ENCODE peak calls at places on chromosome 12, in five cellular contexts. One of them, this sample, is unnamed.

GRCh38 chr12:5168148-5168547 is 124.5 kb downstream of the KCNA5 start:
- DNase-seq in Calu3: no peak
- DNase-seq in body of pancreas: no peak
- DNase-seq in ovary: no peak
- DNase-seq in H9: no peak
- DNase-seq in this sample: no peak

GRCh38 chr12:12586879-12587675 is 24.4 kb upstream of the DUSP16 start:
- DNase-seq in H9: no peak
- DNase-seq in body of pancreas: no peak
- DNase-seq in Calu3: no peak
- DNase-seq in ovary: no peak
- DNase-seq in this sample: no peak

GRCh38 chr12:27504506-27504905 is 19.5 kb upstream of the PPFIBP1 start:
- DNase-seq in body of pancreas: no peak
- DNase-seq in H9: no peak
- DNase-seq in Calu3: no peak
- DNase-seq in ovary: no peak
- DNase-seq in this sample: no peak

GRCh38 chr12:49017764-49018281 is 753 bp downstream of the PRKAG1 start:
- DNase-seq in H9: no peak
- DNase-seq in Calu3: peak
- DNase-seq in ovary: no peak
- DNase-seq in body of pancreas: no peak
- DNase-seq in this sample: peak

GRCh38 chr12:53938276-53939140 is at the start of gene HOXC13:
- DNase-seq in body of pancreas: peak
- DNase-seq in H9: peak
- DNase-seq in ovary: peak
- DNase-seq in Calu3: peak
- DNase-seq in this sample: peak

GRCh38 chr12:31647106-31647505 is 12.4 kb upstream of the ETFBKMT start:
- DNase-seq in ovary: no peak
- DNase-seq in body of pancreas: no peak
- DNase-seq in Calu3: no peak
- DNase-seq in H9: no peak
- DNase-seq in this sample: peak

GRCh38 chr12:79128956-79129355 is 264.4 kb downstream of the SYT1 start:
- DNase-seq in ovary: no peak
- DNase-seq in H9: no peak
- DNase-seq in Calu3: no peak
- DNase-seq in body of pancreas: no peak
- DNase-seq in this sample: no peak

GRCh38 chr12:57280234-57281062 is 29.5 kb upstream of the STAC3 start:
- DNase-seq in Calu3: peak
- DNase-seq in H9: peak
- DNase-seq in body of pancreas: peak
- DNase-seq in ovary: no peak
- DNase-seq in this sample: peak

GRCh38 chr12:128467882-128468281 is 200.9 kb downstream of the TMEM132C start:
- DNase-seq in ovary: no peak
- DNase-seq in body of pancreas: no peak
- DNase-seq in H9: no peak
- DNase-seq in Calu3: no peak
- DNase-seq in this sample: no peak

GRCh38 chr12:26855337-26856089 is 22.5 kb upstream of the ITPR2 start:
- DNase-seq in Calu3: no peak
- DNase-seq in ovary: no peak
- DNase-seq in body of pancreas: no peak
- DNase-seq in H9: no peak
- DNase-seq in this sample: no peak

GRCh38 chr12:69510176-69510827 is 40.1 kb downstream of the FRS2 start:
- DNase-seq in body of pancreas: peak
- DNase-seq in ovary: no peak
- DNase-seq in H9: no peak
- DNase-seq in Calu3: no peak
- DNase-seq in this sample: no peak

GRCh38 chr12:52081263-52081733 is 1.8 kb downstream of the SMIM41 start:
- DNase-seq in body of pancreas: no peak
- DNase-seq in Calu3: no peak
- DNase-seq in H9: no peak
- DNase-seq in ovary: peak
- DNase-seq in this sample: no peak

GRCh38 chr12:51087818-51088217 is 4.4 kb upstream of the CSRNP2 start:
- DNase-seq in Calu3: no peak
- DNase-seq in H9: no peak
- DNase-seq in ovary: no peak
- DNase-seq in body of pancreas: no peak
- DNase-seq in this sample: no peak

GRCh38 chr12:57783466-57783801 is 847 bp downstream of the TSFM start:
- DNase-seq in Calu3: no peak
- DNase-seq in ovary: no peak
- DNase-seq in body of pancreas: no peak
- DNase-seq in H9: no peak
- DNase-seq in this sample: no peak

GRCh38 chr12:34393086-34393820 is 371.0 kb downstream of the ALG10 start:
- DNase-seq in Calu3: no peak
- DNase-seq in ovary: peak
- DNase-seq in body of pancreas: no peak
- DNase-seq in H9: peak
- DNase-seq in this sample: no peak

GRCh38 chr12:79935624-79936040 is 735 bp upstream of the PPP1R12A start:
- DNase-seq in body of pancreas: no peak
- DNase-seq in Calu3: peak
- DNase-seq in ovary: no peak
- DNase-seq in H9: no peak
- DNase-seq in this sample: no peak

GRCh38 chr12:26823391-26823790 is 9.6 kb downstream of the ITPR2 start:
- DNase-seq in ovary: no peak
- DNase-seq in H9: no peak
- DNase-seq in Calu3: no peak
- DNase-seq in body of pancreas: no peak
- DNase-seq in this sample: peak

GRCh38 chr12:112798019-112798760 is 6.6 kb downstream of the RPH3A start:
- DNase-seq in ovary: no peak
- DNase-seq in H9: no peak
- DNase-seq in body of pancreas: no peak
- DNase-seq in Calu3: no peak
- DNase-seq in this sample: no peak

GRCh38 chr12:18942669-18943068 is 186.9 kb upstream of the PLEKHA5 start:
- DNase-seq in body of pancreas: no peak
- DNase-seq in ovary: no peak
- DNase-seq in Calu3: no peak
- DNase-seq in H9: no peak
- DNase-seq in this sample: no peak

GRCh38 chr12:52646613-52647012 is 5.4 kb downstream of the KRT2 start:
- DNase-seq in H9: peak
- DNase-seq in body of pancreas: no peak
- DNase-seq in Calu3: no peak
- DNase-seq in ovary: no peak
- DNase-seq in this sample: no peak

GRCh38 chr12:116257213-116257612 is 20.3 kb downstream of the MED13L start:
- DNase-seq in Calu3: no peak
- DNase-seq in H9: no peak
- DNase-seq in body of pancreas: peak
- DNase-seq in ovary: no peak
- DNase-seq in this sample: peak

GRCh38 chr12:66014818-66015217 is 115.7 kb downstream of the LLPH start:
- DNase-seq in body of pancreas: no peak
- DNase-seq in H9: no peak
- DNase-seq in Calu3: no peak
- DNase-seq in ovary: no peak
- DNase-seq in this sample: peak

GRCh38 chr12:116370004-116370404 is 92.5 kb upstream of the MED13L start:
- DNase-seq in Calu3: no peak
- DNase-seq in body of pancreas: no peak
- DNase-seq in H9: no peak
- DNase-seq in ovary: no peak
- DNase-seq in this sample: no peak

GRCh38 chr12:75825686-75826085 is 205.9 kb downstream of the PHLDA1 start:
- DNase-seq in body of pancreas: no peak
- DNase-seq in H9: no peak
- DNase-seq in ovary: no peak
- DNase-seq in Calu3: peak
- DNase-seq in this sample: peak

GRCh38 chr12:53122961-53123468 is 19.7 kb downstream of the SOAT2 start:
- DNase-seq in Calu3: no peak
- DNase-seq in body of pancreas: no peak
- DNase-seq in ovary: no peak
- DNase-seq in H9: no peak
- DNase-seq in this sample: no peak

DNA sequence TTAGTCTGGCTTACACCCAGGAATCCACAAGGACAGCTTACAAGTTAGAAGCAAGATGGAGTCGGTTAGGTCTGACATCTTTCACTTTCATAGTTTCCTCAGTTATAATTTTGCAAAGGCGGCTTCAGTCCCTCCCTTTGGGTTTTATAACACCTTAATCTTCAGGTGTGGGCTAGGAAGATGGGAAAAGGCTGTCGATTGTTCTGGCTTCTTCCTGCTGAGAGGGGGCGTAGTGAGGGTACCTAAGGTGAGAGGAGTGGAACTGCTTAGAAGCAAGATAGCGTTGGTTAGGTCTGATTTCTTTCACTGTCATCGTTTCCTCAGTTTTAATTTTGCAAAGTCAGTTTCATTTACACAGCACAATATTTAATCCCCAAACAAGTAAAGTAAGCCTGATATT is 10.1 kb downstream of the A2ML1 start:
- DNase-seq in ovary: no peak
- DNase-seq in Calu3: no peak
- DNase-seq in body of pancreas: no peak
- DNase-seq in H9: no peak
- DNase-seq in this sample: no peak
- TF ChIP-seq CTCF in ovary: no peak
- TF ChIP-seq CTCF in Calu3: no peak
- TF ChIP-seq CTCF in body of pancreas: no peak
- TF ChIP-seq CTCF in H9: peak
- TF ChIP-seq CTCF in this sample: no peak

DNA sequence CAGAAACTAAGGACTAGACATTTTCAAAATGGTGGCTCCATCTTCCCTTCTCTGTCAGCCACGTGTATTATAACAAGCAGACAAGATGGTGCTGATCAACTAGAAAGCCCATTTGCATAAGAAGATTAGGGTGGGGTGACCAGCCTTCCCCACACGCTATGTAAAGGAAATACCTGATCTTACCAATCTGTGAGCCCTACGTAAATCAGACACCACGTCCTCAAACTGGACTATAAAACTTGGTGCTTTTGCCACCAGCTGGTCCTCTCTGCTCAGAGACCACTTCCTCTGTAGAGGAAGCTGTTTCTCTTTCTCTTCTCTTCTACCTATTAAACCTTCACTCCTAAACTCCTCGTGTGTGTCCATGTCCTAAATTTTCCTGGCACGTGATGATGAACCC is 101.1 kb upstream of the PLEKHG7 start:
- DNase-seq in body of pancreas: no peak
- DNase-seq in ovary: no peak
- DNase-seq in H9: no peak
- DNase-seq in Calu3: no peak
- DNase-seq in this sample: no peak
- TF ChIP-seq CTCF in body of pancreas: no peak
- TF ChIP-seq CTCF in ovary: no peak
- TF ChIP-seq CTCF in H9: no peak
- TF ChIP-seq CTCF in Calu3: no peak
- TF ChIP-seq CTCF in this sample: no peak

DNA sequence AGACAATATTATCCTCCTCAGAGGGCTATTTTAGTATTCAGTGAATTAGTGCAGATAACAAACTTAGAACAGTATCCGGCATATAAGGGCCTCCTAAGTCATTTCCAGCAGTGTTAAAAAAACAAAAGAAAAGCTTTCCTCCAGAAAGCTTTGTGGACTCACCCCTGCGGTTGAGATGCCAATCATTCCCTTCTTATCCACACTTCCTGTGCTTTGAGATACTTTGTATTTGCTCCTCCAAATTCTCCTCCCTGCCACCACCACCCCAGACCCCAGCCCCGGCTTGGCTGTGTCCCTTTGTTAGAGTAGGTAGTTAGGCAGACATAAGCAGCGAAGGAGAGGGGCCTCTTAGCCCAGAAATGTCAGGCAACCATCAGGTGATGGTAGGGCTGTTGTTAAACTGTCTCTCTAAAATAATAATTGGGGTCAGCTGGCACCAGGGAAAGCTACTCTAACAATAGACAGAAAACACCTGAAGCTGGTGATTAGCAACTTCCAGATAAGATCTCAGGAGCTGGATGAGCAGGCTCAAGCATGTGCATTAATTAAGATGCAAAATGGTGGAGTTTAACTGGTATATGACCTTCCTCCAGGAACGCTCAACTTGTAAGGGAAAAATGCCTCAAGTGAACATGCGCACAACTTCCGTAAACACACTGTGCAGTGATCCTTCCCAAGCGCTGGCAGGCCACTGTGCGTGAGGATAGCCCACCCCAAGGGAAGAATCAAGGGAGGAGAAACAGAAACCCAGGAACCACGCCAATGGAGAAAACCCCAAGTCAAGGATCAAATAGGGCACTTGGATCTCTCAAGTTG is 152.1 kb upstream of the EEA1 start:
- DNase-seq in Calu3: no peak
- DNase-seq in H9: peak
- DNase-seq in body of pancreas: no peak
- DNase-seq in ovary: no peak
- DNase-seq in this sample: no peak
- TF ChIP-seq CTCF in Calu3: no peak
- TF ChIP-seq CTCF in H9: no peak
- TF ChIP-seq CTCF in body of pancreas: no peak
- TF ChIP-seq CTCF in ovary: no peak
- TF ChIP-seq CTCF in this sample: no peak

GRCh38 chr12:6306599-6307220 is 3.8 kb upstream of the PLEKHG6 start:
- DNase-seq in ovary: no peak
- DNase-seq in Calu3: no peak
- DNase-seq in H9: no peak
- DNase-seq in body of pancreas: no peak
- DNase-seq in this sample: no peak

GRCh38 chr12:6302621-6303020 is 7.9 kb upstream of the PLEKHG6 start:
- DNase-seq in ovary: no peak
- DNase-seq in body of pancreas: no peak
- DNase-seq in H9: no peak
- DNase-seq in Calu3: no peak
- DNase-seq in this sample: no peak

GRCh38 chr12:6306151-6306550 is 4.3 kb upstream of the PLEKHG6 start:
- DNase-seq in H9: no peak
- DNase-seq in body of pancreas: no peak
- DNase-seq in ovary: no peak
- DNase-seq in Calu3: no peak
- DNase-seq in this sample: no peak

GRCh38 chr12:6301721-6302120 is 8.8 kb upstream of the PLEKHG6 start:
- DNase-seq in Calu3: no peak
- DNase-seq in body of pancreas: no peak
- DNase-seq in ovary: no peak
- DNase-seq in H9: no peak
- DNase-seq in this sample: no peak

DNA sequence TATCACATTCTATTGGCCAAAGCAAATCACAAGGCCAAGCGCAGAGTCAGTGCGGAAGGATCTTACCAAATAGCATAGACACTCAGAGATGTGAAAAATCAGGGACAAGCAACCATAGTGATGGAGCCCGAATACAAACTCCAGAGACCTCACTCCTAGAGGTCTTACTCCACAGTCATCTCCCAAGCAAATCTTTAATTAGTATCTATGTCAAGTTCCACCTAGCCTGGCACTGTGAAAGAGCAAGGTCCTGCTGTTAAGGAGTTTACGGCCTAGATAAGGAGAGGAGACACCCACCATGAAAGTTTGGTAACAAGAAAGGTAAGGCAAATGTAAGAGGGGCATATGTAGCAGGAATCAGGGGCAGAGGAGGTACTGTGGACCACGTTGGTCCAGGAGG is 7.4 kb upstream of the PLEKHG6 start:
- DNase-seq in H9: no peak
- DNase-seq in Calu3: no peak
- DNase-seq in body of pancreas: no peak
- DNase-seq in ovary: no peak
- DNase-seq in this sample: no peak
- TF ChIP-seq CTCF in H9: no peak
- TF ChIP-seq CTCF in Calu3: no peak
- TF ChIP-seq CTCF in body of pancreas: no peak
- TF ChIP-seq CTCF in ovary: no peak
- TF ChIP-seq CTCF in this sample: no peak

This sample was measured in MCF 10A.